ENCODE peak calls at places on chromosome 12, in seven cellular contexts. G is H7; M is left ventricle myocardium inferior; Y is CD8-positive, alpha-beta T cell; T is PC-3; C is K562; L is AG10803. X is an unnamed sample.

GRCh38 chr12:6295187-6295811 is 15.2 kb upstream of the PLEKHG6 start:
- DNase-seq in C (peak; percentile 55), M (no peak), Y (no peak), L (peak; percentile 87), T (peak; percentile 88), G (peak; percentile 37), X (peak; percentile 81)

GRCh38 chr12:114762490-114763110 is 78.6 kb upstream of the TBX3 start:
- DNase-seq in C (no peak), Y (no peak), G (no peak), L (peak; percentile 76), T (no peak), M (peak; percentile 24), X (peak; percentile 18)

GRCh38 chr12:131789638-131790037 is 38.6 kb upstream of the MMP17 start:
- DNase-seq in Y (no peak), L (no peak), G (no peak), M (no peak), T (no peak), C (no peak), X (no peak)

GRCh38 chr12:14554281-14555008 is 13.2 kb downstream of the PLBD1 start:
- DNase-seq in L (peak; percentile 1), M (peak; percentile 88), C (peak; percentile 44), T (peak; percentile 59), Y (no peak), G (no peak), X (peak; percentile 16)

GRCh38 chr12:89236237-89236636 is 116.1 kb downstream of the DUSP6 start:
- DNase-seq in T (peak; percentile 75), C (no peak), G (no peak), L (peak; percentile 46), M (no peak), Y (no peak), X (peak; percentile 84)

GRCh38 chr12:12915654-12916053 is 24.3 kb downstream of the GPRC5A start:
- DNase-seq in Y (no peak), L (no peak), M (no peak), G (peak; percentile 51), T (no peak), C (no peak), X (no peak)

GRCh38 chr12:26195250-26195640 is at the start of gene SSPN:
- DNase-seq in T (peak; percentile 54), G (peak; percentile 57), L (peak; percentile 63), M (peak; percentile 73), Y (no peak), C (no peak), X (peak; percentile 47)

GRCh38 chr12:94534278-94534677 is 74.6 kb upstream of the CEP83 start:
- DNase-seq in C (no peak), Y (no peak), G (no peak), T (no peak), M (no peak), L (no peak), X (no peak)

GRCh38 chr12:28415755-28416154 is 225.5 kb downstream of the CCDC91 start:
- DNase-seq in L (peak; percentile 90), M (no peak), C (peak; percentile 10), T (peak; percentile 21), G (no peak), Y (no peak), X (peak; percentile 86)

GRCh38 chr12:124675881-124676688 is 108.7 kb upstream of the NCOR2 start:
- DNase-seq in T (no peak), M (no peak), Y (no peak), G (peak; percentile 61), L (peak; percentile 73), C (no peak), X (peak; percentile 58)

GRCh38 chr12:30437616-30438015 is 258.1 kb downstream of the IPO8 start:
- DNase-seq in T (no peak), Y (no peak), C (no peak), G (no peak), L (peak; percentile 29), M (no peak), X (peak; percentile 74)

DNA sequence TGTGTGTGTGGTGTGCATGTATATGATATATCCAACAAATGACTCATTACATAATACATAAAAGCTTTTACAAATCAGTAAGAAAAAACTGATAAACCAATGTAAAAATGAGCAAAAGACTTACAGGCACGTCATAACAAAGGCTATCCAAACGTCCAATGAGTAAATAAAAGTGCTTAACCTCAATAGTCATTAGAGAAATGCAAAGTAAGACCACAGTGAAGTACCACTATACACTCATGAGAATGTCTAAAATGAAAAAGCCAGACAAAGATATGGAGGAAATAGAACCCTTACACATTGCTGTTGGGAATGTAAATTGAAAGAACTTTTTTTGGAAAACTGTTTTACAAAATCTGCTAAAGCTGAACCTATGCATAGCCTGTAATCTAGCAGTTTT is 7.8 kb downstream of the ABCD2 start:
- DNase-seq in L (no peak), G (no peak), Y (no peak), M (no peak), C (no peak), T (no peak), X (no peak)
- H3K4me3 ChIP-seq in L (no peak overlapping the region), G (no peak overlapping the region), Y (no peak overlapping the region), M (no peak overlapping the region), C (no peak overlapping the region), T (no peak overlapping the region), X (no peak overlapping the region)

DNA sequence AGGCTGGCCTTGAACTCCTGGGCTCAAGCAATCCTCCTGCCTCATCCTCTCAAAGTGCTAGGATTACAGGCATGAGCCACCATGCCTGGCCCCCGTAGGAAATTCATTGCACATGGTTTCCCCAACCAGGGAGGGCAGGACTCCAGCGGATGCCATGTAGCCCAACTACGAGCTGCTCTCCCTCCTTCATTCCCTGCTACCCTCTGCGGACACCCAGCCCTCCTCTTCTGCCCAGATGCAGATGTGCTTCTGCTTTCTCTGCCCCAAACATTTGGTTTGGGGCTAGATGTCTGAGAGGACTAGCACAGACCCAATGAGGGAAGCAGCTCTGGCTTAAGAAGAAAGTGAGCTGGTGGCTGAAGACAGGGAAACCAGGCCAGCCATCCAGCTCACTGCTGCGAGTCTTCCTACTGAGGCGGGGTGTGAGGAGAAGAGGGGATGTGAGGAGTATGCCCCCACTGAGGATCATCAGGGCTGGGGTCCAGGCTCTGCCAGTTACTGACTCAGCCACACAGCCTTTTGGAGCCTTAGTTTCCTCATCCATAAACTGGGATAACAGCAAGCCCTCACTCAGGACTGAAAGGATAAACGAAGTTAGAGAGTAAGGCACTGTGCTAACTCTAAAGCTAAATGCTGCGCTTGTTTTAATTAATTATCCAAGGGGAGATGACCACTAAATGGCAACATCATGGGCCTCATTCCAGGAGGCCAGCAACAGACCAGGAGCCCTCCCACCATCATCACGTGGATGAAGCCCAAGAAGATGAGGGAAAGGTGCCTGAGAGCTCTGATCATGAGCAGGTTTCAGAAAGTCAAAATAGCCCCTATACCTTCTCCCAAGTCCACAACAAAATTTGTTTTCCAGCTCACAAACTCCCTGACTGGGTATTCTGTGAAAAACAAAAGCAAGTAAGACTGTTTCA is 10.9 kb downstream of the CTDSP2 start:
- DNase-seq in M (no peak), L (peak; percentile 68), C (no peak), Y (no peak), T (no peak), G (no peak), X (no peak)
- H3K4me3 ChIP-seq in M (peak overlapping the region; percentile 95), L (peak overlapping the region; percentile 35), C (no peak overlapping the region), Y (peak overlapping the region; percentile 32), T (no peak overlapping the region), G (no peak overlapping the region), X (no peak overlapping the region)

GRCh38 chr12:123530683-123531082 is 2.8 kb downstream of the RILPL1 start:
- DNase-seq in Y (no peak), C (no peak), L (no peak), T (no peak), M (no peak), G (no peak), X (no peak)
- H3K4me3 ChIP-seq in Y (no peak overlapping the region), C (no peak overlapping the region), L (no peak overlapping the region), T (no peak overlapping the region), M (peak overlapping the region; percentile 89), G (no peak overlapping the region), X (no peak overlapping the region)

GRCh38 chr12:57736743-57737466 is 1.6 kb downstream of the AGAP2 start:
- DNase-seq in L (no peak), Y (no peak), G (peak; percentile 81), M (no peak), C (peak; percentile 30), T (no peak), X (no peak)

GRCh38 chr12:57739387-57739786 is 845 bp upstream of the AGAP2 start:
- DNase-seq in L (no peak), C (no peak), M (no peak), G (no peak), T (no peak), Y (no peak), X (no peak)

GRCh38 chr12:57737467-57738141 is 938 bp downstream of the AGAP2 start:
- DNase-seq in G (peak; percentile 88), L (no peak), Y (no peak), C (no peak), T (no peak), M (no peak), X (no peak)

GRCh38 chr12:57738661-57739237 is at the start of gene AGAP2:
- DNase-seq in Y (no peak), C (peak; percentile 23), T (no peak), G (peak; percentile 92), L (no peak), M (no peak), X (no peak)

GRCh38 chr12:57738142-57738474 is 434 bp downstream of the AGAP2 start:
- DNase-seq in C (no peak), G (no peak), M (no peak), L (no peak), T (no peak), Y (no peak), X (no peak)
- H3K4me3 ChIP-seq in C (no peak overlapping the region), G (peak overlapping the region; percentile 26), M (peak overlapping the region; percentile 68), L (peak overlapping the region; percentile 15), T (peak overlapping the region; percentile 64), Y (no peak overlapping the region), X (peak overlapping the region; percentile 2)

X was measured in fibroblast of mammary gland.